ENCODE peak calls at places on chromosome 17, in four cellular contexts. Z is GM12878, H is K562, R is HepG2. X is an unnamed sample.

GRCh38 chr17:63665527-63666214 is 34.3 kb downstream of the LIMD2 start:
- DNase-seq in R (no peak), Z (peak; percentile 27), H (no peak), X (no peak)

GRCh38 chr17:5419356-5419958 is at the start of gene NUP88:
- DNase-seq in R (peak; percentile 97), Z (peak; percentile 94), H (peak; percentile 93), X (peak; percentile 98)

GRCh38 chr17:71522383-71522782 is 598.4 kb upstream of the SOX9 start:
- DNase-seq in H (no peak), R (no peak), Z (no peak), X (no peak)

GRCh38 chr17:5133311-5133710 is 17.5 kb downstream of the USP6 start:
- DNase-seq in H (no peak), Z (no peak), R (no peak), X (no peak)

GRCh38 chr17:7587420-7587786 is 2.5 kb downstream of the SOX15 start:
- DNase-seq in R (no peak), H (no peak), Z (no peak), X (no peak)

GRCh38 chr17:36890398-36891190 is 46.7 kb upstream of the LHX1 start:
- DNase-seq in H (no peak), Z (no peak), R (no peak), X (no peak)

GRCh38 chr17:1231456-1231855 is 38.8 kb upstream of the BHLHA9 start:
- DNase-seq in R (no peak), H (no peak), Z (no peak), X (no peak)

GRCh38 chr17:79989106-79989835 is 46.4 kb downstream of the TBC1D16 start:
- DNase-seq in H (no peak), R (no peak), Z (no peak), X (no peak)

GRCh38 chr17:233473-233941 is 52.1 kb upstream of the DOC2B start:
- DNase-seq in Z (no peak), H (no peak), R (peak; percentile 53), X (no peak)

GRCh38 chr17:52233176-52233575 is 74.7 kb upstream of the CA10 start:
- DNase-seq in R (no peak), H (no peak), Z (no peak), X (no peak)

GRCh38 chr17:53033297-53033696 is 789.4 kb upstream of the KIF2B start:
- DNase-seq in R (peak; percentile 30), Z (no peak), H (no peak), X (no peak)

GRCh38 chr17:67686246-67686645 is 31.5 kb upstream of the NOL11 start:
- DNase-seq in Z (no peak), R (no peak), H (no peak), X (no peak)

GRCh38 chr17:3695129-3695722 is 729 bp downstream of the P2RX5 start:
- DNase-seq in H (no peak), Z (no peak), R (no peak), X (no peak)

GRCh38 chr17:73474370-73474988 is 162.7 kb upstream of the CDC42EP4 start:
- DNase-seq in R (peak; percentile 9), H (peak; percentile 81), Z (no peak), X (peak; percentile 60)

GRCh38 chr17:40542562-40543411 is 22.5 kb downstream of the CCR7 start:
- DNase-seq in R (peak; percentile 90), H (no peak), Z (no peak), X (peak; percentile 99)

GRCh38 chr17:32142857-32143524 is 689 bp downstream of the RHOT1 start:
- DNase-seq in H (peak; percentile 84), Z (no peak), R (peak; percentile 49), X (peak; percentile 46)

GRCh38 chr17:66310528-66311148 is 8.2 kb downstream of the PRKCA start:
- DNase-seq in Z (no peak), R (no peak), H (no peak), X (peak; percentile 52)

GRCh38 chr17:37506678-37507077 is 17.0 kb downstream of the DUSP14 start:
- DNase-seq in H (peak; percentile 51), Z (no peak), R (peak; percentile 55), X (peak; percentile 83)

GRCh38 chr17:81960130-81960958 is 643 bp downstream of the NOTUM start:
- DNase-seq in H (peak; percentile 40), R (no peak), Z (no peak), X (peak; percentile 53)

GRCh38 chr17:41442772-41443171 is 2.0 kb upstream of the KRT38 start:
- DNase-seq in R (no peak), Z (no peak), H (no peak), X (no peak)

GRCh38 chr17:7355053-7355452 is at the start of gene TMEM95:
- DNase-seq in Z (no peak), R (no peak), H (no peak), X (no peak)

GRCh38 chr17:9346296-9346926 is 229.2 kb downstream of the STX8 start:
- DNase-seq in Z (no peak), H (no peak), R (no peak), X (no peak)

GRCh38 chr17:41962111-41962510 is 4.5 kb upstream of the CNP start:
- DNase-seq in H (no peak), Z (no peak), R (no peak), X (no peak)

GRCh38 chr17:59762022-59762825 is 54.8 kb downstream of the VMP1 start:
- DNase-seq in H (no peak), Z (no peak), R (no peak), X (no peak)

GRCh38 chr17:41544497-41544896 is 16.4 kb upstream of the KRT19 start:
- DNase-seq in R (peak; percentile 79), H (no peak), Z (no peak), X (peak; percentile 74)

GRCh38 chr17:35056013-35056412 is 7.5 kb downstream of the RFFL start:
- DNase-seq in H (no peak), R (no peak), Z (no peak), X (no peak)

DNA sequence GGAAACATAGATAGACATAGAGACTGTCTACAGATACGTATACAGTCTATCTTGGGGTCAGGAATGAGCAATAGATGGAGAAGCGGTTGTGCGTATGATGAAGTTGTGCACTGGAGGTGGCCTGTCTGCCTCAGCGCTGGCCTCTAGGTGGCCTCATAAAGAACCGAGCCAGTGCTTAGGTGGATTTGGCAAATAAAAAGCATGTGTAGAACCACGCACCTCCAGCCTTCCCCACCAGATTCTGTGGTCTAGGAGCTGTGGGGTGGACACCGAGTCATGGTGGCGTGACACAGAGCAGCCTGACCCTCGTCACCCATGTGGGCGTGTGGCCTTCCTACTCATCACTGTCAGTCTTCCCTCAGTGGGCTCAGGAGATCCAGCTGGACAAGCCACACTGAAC is 34.0 kb downstream of the PGS1 start:
- DNase-seq in Z (no peak), H (peak; percentile 58), R (no peak), X (peak; percentile 58)
- H3K4me2 ChIP-seq in Z (no peak overlapping the region), H (no peak overlapping the region), R (no peak overlapping the region), X (no peak overlapping the region)

GRCh38 chr17:76713765-76714164 is 3.0 kb upstream of the MXRA7 start:
- DNase-seq in R (no peak), H (no peak), Z (no peak), X (no peak)
- TF ChIP-seq CHD4 in R (no peak), H (no peak), Z (no peak), X (no peak)

GRCh38 chr17:77534137-77534536 is 393.4 kb downstream of the SEC14L1 start:
- DNase-seq in Z (no peak), H (no peak), R (no peak), X (no peak)
- TF ChIP-seq USF2 in Z (no peak), H (no peak), R (no peak), X (no peak)

DNA sequence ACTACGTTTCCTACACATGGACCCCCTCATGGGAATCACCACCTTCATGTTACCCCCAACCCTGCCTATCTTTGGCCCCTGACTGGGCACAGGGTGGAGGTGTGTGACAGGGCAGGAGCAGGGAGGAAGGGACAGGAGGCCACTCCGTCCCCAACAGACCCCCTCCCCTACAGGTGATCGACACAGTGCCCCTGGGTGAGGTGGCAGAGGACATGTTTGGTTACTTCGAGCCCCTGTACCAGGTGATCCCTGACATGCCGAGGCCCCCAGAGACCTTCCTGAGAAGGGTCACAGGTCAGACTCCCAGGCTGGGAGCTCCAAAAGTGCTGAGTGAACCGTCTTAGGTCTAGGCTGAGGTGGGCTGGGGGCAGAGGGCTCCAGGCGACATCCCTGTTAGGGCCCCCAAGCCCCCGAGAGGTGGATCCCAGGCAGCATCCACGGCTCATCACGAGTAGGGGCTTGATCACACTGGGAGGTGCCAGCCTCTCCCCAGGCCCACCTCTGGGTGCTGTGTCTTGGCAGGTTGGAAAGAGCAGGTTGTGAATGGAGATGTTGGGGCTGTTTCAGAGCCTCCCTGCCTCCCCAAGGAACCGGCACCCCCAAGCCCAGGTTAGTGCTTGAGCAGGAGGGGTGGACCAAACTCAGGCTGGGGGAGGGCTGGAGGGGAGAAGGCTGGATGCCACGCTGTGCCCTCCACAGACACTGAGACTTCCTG is 1.5 kb downstream of the ACBD4 start:
- DNase-seq in Z (no peak), R (no peak), H (no peak), X (no peak)
- H3K4me2 ChIP-seq in Z (peak overlapping the region; percentile 99), R (peak overlapping the region; percentile 100), H (no peak overlapping the region), X (peak overlapping the region; percentile 92)

GRCh38 chr17:45129940-45130639 is 2.2 kb downstream of the PLCD3 start:
- DNase-seq in Z (no peak), H (no peak), R (peak; percentile 71), X (no peak)
- TF ChIP-seq CHD4 in Z (no peak), H (no peak), R (no peak), X (no peak)